ENCODE peak calls at places on chromosome 12, in seven cellular contexts. One of them, this sample, is unnamed.

GRCh38 chr12:108773798-108774788 is 42.8 kb upstream of the CORO1C start:
- DNase-seq in T-helper 2 cell: no peak
- DNase-seq in fibroblast of lung: peak
- DNase-seq in RWPE1: peak
- DNase-seq in coronary artery: peak
- DNase-seq in body of pancreas: peak
- DNase-seq in activated B cell treated with CpG ODN at 0.5 μM for 24 hours: no peak
- DNase-seq in this sample: peak

GRCh38 chr12:72207094-72207493 is 65.1 kb upstream of the TRHDE start:
- DNase-seq in T-helper 2 cell: no peak
- DNase-seq in fibroblast of lung: no peak
- DNase-seq in RWPE1: no peak
- DNase-seq in coronary artery: no peak
- DNase-seq in activated B cell treated with CpG ODN at 0.5 μM for 24 hours: no peak
- DNase-seq in body of pancreas: no peak
- DNase-seq in this sample: no peak

GRCh38 chr12:100716949-100717732 is 77.4 kb upstream of the ANO4 start:
- DNase-seq in RWPE1: peak
- DNase-seq in coronary artery: no peak
- DNase-seq in activated B cell treated with CpG ODN at 0.5 μM for 24 hours: no peak
- DNase-seq in T-helper 2 cell: no peak
- DNase-seq in body of pancreas: no peak
- DNase-seq in fibroblast of lung: peak
- DNase-seq in this sample: no peak

GRCh38 chr12:6961278-6961694 is 9.2 kb downstream of the PHB2 start:
- DNase-seq in coronary artery: peak
- DNase-seq in fibroblast of lung: peak
- DNase-seq in T-helper 2 cell: peak
- DNase-seq in body of pancreas: peak
- DNase-seq in activated B cell treated with CpG ODN at 0.5 μM for 24 hours: peak
- DNase-seq in RWPE1: peak
- DNase-seq in this sample: no peak

GRCh38 chr12:42409471-42409870 is 83.5 kb downstream of the PPHLN1 start:
- DNase-seq in RWPE1: no peak
- DNase-seq in fibroblast of lung: no peak
- DNase-seq in T-helper 2 cell: no peak
- DNase-seq in activated B cell treated with CpG ODN at 0.5 μM for 24 hours: no peak
- DNase-seq in body of pancreas: no peak
- DNase-seq in coronary artery: no peak
- DNase-seq in this sample: no peak

GRCh38 chr12:46585854-46586621 is 213.5 kb upstream of the SLC38A2 start:
- DNase-seq in RWPE1: no peak
- DNase-seq in body of pancreas: peak
- DNase-seq in activated B cell treated with CpG ODN at 0.5 μM for 24 hours: no peak
- DNase-seq in T-helper 2 cell: no peak
- DNase-seq in fibroblast of lung: peak
- DNase-seq in coronary artery: no peak
- DNase-seq in this sample: peak

GRCh38 chr12:21296751-21297406 is 37.8 kb downstream of the SLCO1A2 start:
- DNase-seq in coronary artery: no peak
- DNase-seq in body of pancreas: no peak
- DNase-seq in activated B cell treated with CpG ODN at 0.5 μM for 24 hours: no peak
- DNase-seq in T-helper 2 cell: no peak
- DNase-seq in fibroblast of lung: peak
- DNase-seq in RWPE1: peak
- DNase-seq in this sample: no peak

GRCh38 chr12:89236237-89236636 is 116.1 kb downstream of the DUSP6 start:
- DNase-seq in fibroblast of lung: peak
- DNase-seq in activated B cell treated with CpG ODN at 0.5 μM for 24 hours: no peak
- DNase-seq in coronary artery: no peak
- DNase-seq in body of pancreas: no peak
- DNase-seq in T-helper 2 cell: no peak
- DNase-seq in RWPE1: no peak
- DNase-seq in this sample: no peak

GRCh38 chr12:109291531-109292341 is 17.3 kb downstream of the FOXN4 start:
- DNase-seq in T-helper 2 cell: no peak
- DNase-seq in fibroblast of lung: peak
- DNase-seq in RWPE1: no peak
- DNase-seq in activated B cell treated with CpG ODN at 0.5 μM for 24 hours: no peak
- DNase-seq in coronary artery: no peak
- DNase-seq in body of pancreas: peak
- DNase-seq in this sample: no peak

GRCh38 chr12:51759175-51759574 is 89.3 kb downstream of the FIGNL2 start:
- DNase-seq in T-helper 2 cell: no peak
- DNase-seq in activated B cell treated with CpG ODN at 0.5 μM for 24 hours: no peak
- DNase-seq in RWPE1: no peak
- DNase-seq in coronary artery: no peak
- DNase-seq in fibroblast of lung: peak
- DNase-seq in body of pancreas: no peak
- DNase-seq in this sample: no peak

GRCh38 chr12:116528067-116528466 is 31.1 kb upstream of the MAP1LC3B2 start:
- DNase-seq in body of pancreas: no peak
- DNase-seq in coronary artery: no peak
- DNase-seq in activated B cell treated with CpG ODN at 0.5 μM for 24 hours: no peak
- DNase-seq in RWPE1: peak
- DNase-seq in T-helper 2 cell: no peak
- DNase-seq in fibroblast of lung: peak
- DNase-seq in this sample: peak

GRCh38 chr12:68317047-68317667 is 15.0 kb downstream of the MDM1 start:
- DNase-seq in fibroblast of lung: peak
- DNase-seq in body of pancreas: peak
- DNase-seq in RWPE1: peak
- DNase-seq in activated B cell treated with CpG ODN at 0.5 μM for 24 hours: no peak
- DNase-seq in T-helper 2 cell: no peak
- DNase-seq in coronary artery: no peak
- DNase-seq in this sample: peak

GRCh38 chr12:84822541-84822940 is 90.1 kb downstream of the SLC6A15 start:
- DNase-seq in body of pancreas: no peak
- DNase-seq in T-helper 2 cell: no peak
- DNase-seq in coronary artery: no peak
- DNase-seq in RWPE1: no peak
- DNase-seq in activated B cell treated with CpG ODN at 0.5 μM for 24 hours: no peak
- DNase-seq in fibroblast of lung: peak
- DNase-seq in this sample: no peak

GRCh38 chr12:117486840-117487659 is 125.6 kb upstream of the NOS1 start:
- DNase-seq in fibroblast of lung: peak
- DNase-seq in T-helper 2 cell: no peak
- DNase-seq in coronary artery: no peak
- DNase-seq in RWPE1: peak
- DNase-seq in body of pancreas: peak
- DNase-seq in activated B cell treated with CpG ODN at 0.5 μM for 24 hours: no peak
- DNase-seq in this sample: no peak

GRCh38 chr12:120713861-120714482 is 3.7 kb downstream of the UNC119B start:
- DNase-seq in activated B cell treated with CpG ODN at 0.5 μM for 24 hours: no peak
- DNase-seq in T-helper 2 cell: peak
- DNase-seq in RWPE1: peak
- DNase-seq in coronary artery: no peak
- DNase-seq in body of pancreas: peak
- DNase-seq in fibroblast of lung: peak
- DNase-seq in this sample: peak

GRCh38 chr12:843609-844008 is 91.2 kb downstream of the WNK1 start:
- DNase-seq in T-helper 2 cell: no peak
- DNase-seq in fibroblast of lung: no peak
- DNase-seq in RWPE1: peak
- DNase-seq in coronary artery: no peak
- DNase-seq in activated B cell treated with CpG ODN at 0.5 μM for 24 hours: no peak
- DNase-seq in body of pancreas: no peak
- DNase-seq in this sample: no peak

GRCh38 chr12:113853491-113853890 is 112.6 kb downstream of the RBM19 start:
- DNase-seq in RWPE1: no peak
- DNase-seq in coronary artery: no peak
- DNase-seq in fibroblast of lung: no peak
- DNase-seq in body of pancreas: no peak
- DNase-seq in T-helper 2 cell: no peak
- DNase-seq in activated B cell treated with CpG ODN at 0.5 μM for 24 hours: no peak
- DNase-seq in this sample: no peak

GRCh38 chr12:31106101-31106803 is 32.6 kb downstream of the DDX11 start:
- DNase-seq in RWPE1: no peak
- DNase-seq in activated B cell treated with CpG ODN at 0.5 μM for 24 hours: no peak
- DNase-seq in fibroblast of lung: no peak
- DNase-seq in T-helper 2 cell: no peak
- DNase-seq in coronary artery: peak
- DNase-seq in body of pancreas: no peak
- DNase-seq in this sample: no peak

GRCh38 chr12:119627686-119628085 is 34.1 kb downstream of the TMEM233 start:
- DNase-seq in T-helper 2 cell: no peak
- DNase-seq in RWPE1: no peak
- DNase-seq in fibroblast of lung: no peak
- DNase-seq in activated B cell treated with CpG ODN at 0.5 μM for 24 hours: no peak
- DNase-seq in coronary artery: no peak
- DNase-seq in body of pancreas: no peak
- DNase-seq in this sample: no peak

GRCh38 chr12:68560823-68561422 is 49.8 kb upstream of the RAP1B start:
- DNase-seq in T-helper 2 cell: no peak
- DNase-seq in fibroblast of lung: no peak
- DNase-seq in body of pancreas: no peak
- DNase-seq in activated B cell treated with CpG ODN at 0.5 μM for 24 hours: no peak
- DNase-seq in RWPE1: no peak
- DNase-seq in coronary artery: no peak
- DNase-seq in this sample: peak

GRCh38 chr12:126974779-126975178 is 1292.2 kb upstream of the TMEM132C start:
- DNase-seq in fibroblast of lung: no peak
- DNase-seq in coronary artery: no peak
- DNase-seq in T-helper 2 cell: no peak
- DNase-seq in body of pancreas: no peak
- DNase-seq in RWPE1: no peak
- DNase-seq in activated B cell treated with CpG ODN at 0.5 μM for 24 hours: no peak
- DNase-seq in this sample: no peak

GRCh38 chr12:114174326-114174725 is 208.2 kb upstream of the RBM19 start:
- DNase-seq in coronary artery: no peak
- DNase-seq in activated B cell treated with CpG ODN at 0.5 μM for 24 hours: no peak
- DNase-seq in T-helper 2 cell: no peak
- DNase-seq in RWPE1: no peak
- DNase-seq in body of pancreas: no peak
- DNase-seq in fibroblast of lung: no peak
- DNase-seq in this sample: no peak

GRCh38 chr12:108375986-108376663 is 37.0 kb upstream of the CMKLR1 start:
- DNase-seq in fibroblast of lung: peak
- DNase-seq in T-helper 2 cell: no peak
- DNase-seq in body of pancreas: no peak
- DNase-seq in RWPE1: peak
- DNase-seq in coronary artery: no peak
- DNase-seq in activated B cell treated with CpG ODN at 0.5 μM for 24 hours: no peak
- DNase-seq in this sample: no peak

GRCh38 chr12:109715310-109716091 is 1.9 kb downstream of the FAM222A start:
- DNase-seq in RWPE1: no peak
- DNase-seq in coronary artery: no peak
- DNase-seq in activated B cell treated with CpG ODN at 0.5 μM for 24 hours: peak
- DNase-seq in T-helper 2 cell: no peak
- DNase-seq in fibroblast of lung: no peak
- DNase-seq in body of pancreas: peak
- DNase-seq in this sample: no peak

GRCh38 chr12:12265571-12266388 is 1.1 kb downstream of the LRP6 start:
- DNase-seq in fibroblast of lung: peak
- DNase-seq in body of pancreas: peak
- DNase-seq in RWPE1: peak
- DNase-seq in coronary artery: no peak
- DNase-seq in activated B cell treated with CpG ODN at 0.5 μM for 24 hours: no peak
- DNase-seq in T-helper 2 cell: no peak
- DNase-seq in this sample: peak

GRCh38 chr12:68435816-68436215 is 103.7 kb upstream of the MDM1 start:
- DNase-seq in coronary artery: no peak
- DNase-seq in RWPE1: no peak
- DNase-seq in body of pancreas: no peak
- DNase-seq in fibroblast of lung: peak
- DNase-seq in activated B cell treated with CpG ODN at 0.5 μM for 24 hours: no peak
- DNase-seq in T-helper 2 cell: no peak
- DNase-seq in this sample: no peak

GRCh38 chr12:681857-682256 is 18.6 kb upstream of the NINJ2 start:
- DNase-seq in body of pancreas: no peak
- DNase-seq in activated B cell treated with CpG ODN at 0.5 μM for 24 hours: no peak
- DNase-seq in RWPE1: no peak
- DNase-seq in fibroblast of lung: no peak
- DNase-seq in T-helper 2 cell: no peak
- DNase-seq in coronary artery: no peak
- DNase-seq in this sample: no peak

GRCh38 chr12:71626768-71627167 is 36.9 kb downstream of the ZFC3H1 start:
- DNase-seq in T-helper 2 cell: no peak
- DNase-seq in coronary artery: no peak
- DNase-seq in RWPE1: no peak
- DNase-seq in body of pancreas: no peak
- DNase-seq in activated B cell treated with CpG ODN at 0.5 μM for 24 hours: no peak
- DNase-seq in fibroblast of lung: peak
- DNase-seq in this sample: no peak

GRCh38 chr12:114916124-114916523 is 232.1 kb upstream of the TBX3 start:
- DNase-seq in body of pancreas: no peak
- DNase-seq in RWPE1: no peak
- DNase-seq in fibroblast of lung: peak
- DNase-seq in coronary artery: no peak
- DNase-seq in activated B cell treated with CpG ODN at 0.5 μM for 24 hours: no peak
- DNase-seq in T-helper 2 cell: no peak
- DNase-seq in this sample: peak

GRCh38 chr12:57810450-57810849 is 8.1 kb downstream of the AVIL start:
- DNase-seq in fibroblast of lung: peak
- DNase-seq in T-helper 2 cell: no peak
- DNase-seq in activated B cell treated with CpG ODN at 0.5 μM for 24 hours: no peak
- DNase-seq in coronary artery: no peak
- DNase-seq in body of pancreas: no peak
- DNase-seq in RWPE1: peak
- DNase-seq in this sample: no peak

GRCh38 chr12:153080-153746 is 60.7 kb downstream of the SLC6A12 start:
- DNase-seq in coronary artery: no peak
- DNase-seq in body of pancreas: peak
- DNase-seq in fibroblast of lung: peak
- DNase-seq in activated B cell treated with CpG ODN at 0.5 μM for 24 hours: peak
- DNase-seq in T-helper 2 cell: peak
- DNase-seq in RWPE1: peak
- DNase-seq in this sample: no peak

GRCh38 chr12:132355742-132356681 is 26.6 kb upstream of the GALNT9 start:
- DNase-seq in activated B cell treated with CpG ODN at 0.5 μM for 24 hours: no peak
- DNase-seq in fibroblast of lung: no peak
- DNase-seq in RWPE1: no peak
- DNase-seq in T-helper 2 cell: no peak
- DNase-seq in coronary artery: no peak
- DNase-seq in body of pancreas: no peak
- DNase-seq in this sample: no peak

GRCh38 chr12:106147956-106148355 is 9.2 kb upstream of the NUAK1 start:
- DNase-seq in activated B cell treated with CpG ODN at 0.5 μM for 24 hours: no peak
- DNase-seq in coronary artery: peak
- DNase-seq in RWPE1: no peak
- DNase-seq in body of pancreas: peak
- DNase-seq in fibroblast of lung: no peak
- DNase-seq in T-helper 2 cell: no peak
- DNase-seq in this sample: no peak

GRCh38 chr12:89092297-89092696 is 260.0 kb downstream of the DUSP6 start:
- DNase-seq in RWPE1: no peak
- DNase-seq in fibroblast of lung: no peak
- DNase-seq in coronary artery: no peak
- DNase-seq in activated B cell treated with CpG ODN at 0.5 μM for 24 hours: no peak
- DNase-seq in T-helper 2 cell: no peak
- DNase-seq in body of pancreas: no peak
- DNase-seq in this sample: no peak

GRCh38 chr12:51323966-51324895 is at the start of gene BIN2:
- DNase-seq in T-helper 2 cell: peak
- DNase-seq in fibroblast of lung: no peak
- DNase-seq in coronary artery: no peak
- DNase-seq in RWPE1: no peak
- DNase-seq in activated B cell treated with CpG ODN at 0.5 μM for 24 hours: peak
- DNase-seq in body of pancreas: peak
- DNase-seq in this sample: no peak

GRCh38 chr12:110583137-110584059 is at the start of gene PPTC7:
- DNase-seq in T-helper 2 cell: peak
- DNase-seq in fibroblast of lung: peak
- DNase-seq in body of pancreas: peak
- DNase-seq in coronary artery: peak
- DNase-seq in activated B cell treated with CpG ODN at 0.5 μM for 24 hours: peak
- DNase-seq in RWPE1: peak
- DNase-seq in this sample: peak

GRCh38 chr12:15278816-15279658 is 43.3 kb upstream of the PTPRO start:
- DNase-seq in fibroblast of lung: peak
- DNase-seq in RWPE1: peak
- DNase-seq in activated B cell treated with CpG ODN at 0.5 μM for 24 hours: no peak
- DNase-seq in coronary artery: peak
- DNase-seq in body of pancreas: peak
- DNase-seq in T-helper 2 cell: no peak
- DNase-seq in this sample: peak

GRCh38 chr12:108342985-108343384 is 3.9 kb upstream of the CMKLR1 start:
- DNase-seq in coronary artery: no peak
- DNase-seq in fibroblast of lung: no peak
- DNase-seq in body of pancreas: no peak
- DNase-seq in activated B cell treated with CpG ODN at 0.5 μM for 24 hours: no peak
- DNase-seq in T-helper 2 cell: no peak
- DNase-seq in RWPE1: no peak
- DNase-seq in this sample: no peak

This sample was measured in fibroblast of the conjunctiva.